ENCODE peak calls at places on chromosomes 5 and 9, in ten cellular contexts. L is CD8-positive, alpha-beta T cell; U is right lobe of liver; B is IMR-90; Q is heart left ventricle; Z is HCT116; O is kidney; C is cardiac muscle cell; Y is heart right ventricle; M is lower lobe of right lung. T is an unnamed sample.

GRCh38 chr5:171810217-171810616 is 24.6 kb downstream of the SMIM23 start:
- DNase-seq in L (no peak), Y (no peak), Q (no peak), O (no peak), Z (no peak), B (no peak), M (no peak), U (no peak), C (peak), T (peak)

GRCh38 chr5:128770907-128771306 is 194.4 kb upstream of the SLC27A6 start:
- DNase-seq in B (no peak), C (no peak), Y (no peak), Z (no peak), U (no peak), O (no peak), L (no peak), Q (no peak), M (no peak), T (no peak)

GRCh38 chr9:87498046-87498815 is 564 bp downstream of the DAPK1 start:
- DNase-seq in M (peak), Q (peak), B (no peak), Y (no peak), U (peak), O (peak), Z (no peak), C (peak), L (no peak), T (no peak)

GRCh38 chr5:160315968-160316367 is 3.6 kb upstream of the CCNJL start:
- DNase-seq in Q (no peak), B (peak), C (peak), U (no peak), M (no peak), L (no peak), Y (no peak), Z (peak), O (no peak), T (no peak)

GRCh38 chr5:96721351-96721970 is 59.3 kb downstream of the CAST start:
- DNase-seq in L (no peak), O (no peak), Q (no peak), Z (no peak), M (peak), C (peak), U (no peak), B (peak), Y (no peak), T (no peak)

GRCh38 chr5:157611571-157612067 is 36.0 kb upstream of the ADAM19 start:
- DNase-seq in Q (no peak), U (no peak), C (no peak), Y (no peak), B (no peak), M (no peak), O (no peak), L (no peak), Z (no peak), T (no peak)

GRCh38 chr5:108529381-108529780 is 147.5 kb upstream of the FBXL17 start:
- DNase-seq in L (no peak), O (no peak), U (no peak), Z (no peak), M (no peak), Y (no peak), B (peak), Q (no peak), C (peak), T (no peak)

GRCh38 chr5:3729631-3730030 is 134.0 kb downstream of the IRX1 start:
- DNase-seq in C (no peak), B (no peak), M (no peak), Y (no peak), Z (no peak), O (no peak), U (no peak), L (no peak), Q (no peak), T (no peak)

GRCh38 chr5:126674145-126674544 is 73.4 kb downstream of the PHAX start:
- DNase-seq in Z (no peak), Y (no peak), M (no peak), L (no peak), B (no peak), Q (no peak), O (no peak), U (no peak), C (no peak), T (no peak)

GRCh38 chr9:71850996-71851395 is 60.0 kb downstream of the ABHD17B start:
- DNase-seq in O (no peak), Q (no peak), B (no peak), M (no peak), U (no peak), L (no peak), Z (no peak), C (no peak), Y (no peak), T (no peak)

GRCh38 chr5:124195416-124195815 is 551.0 kb downstream of the ZNF608 start:
- DNase-seq in M (no peak), O (no peak), U (no peak), Q (no peak), Y (no peak), C (no peak), L (no peak), Z (no peak), B (no peak), T (no peak)

GRCh38 chr9:105413486-105414068 is 34.3 kb upstream of the FSD1L start:
- DNase-seq in Q (no peak), M (no peak), C (peak), O (no peak), L (no peak), Z (peak), U (no peak), B (peak), Y (no peak), T (no peak)

GRCh38 chr5:132013711-132014110 is 2.3 kb upstream of the ACSL6 start:
- DNase-seq in Y (no peak), L (no peak), U (no peak), O (peak), C (no peak), B (no peak), M (peak), Q (peak), Z (no peak), T (peak)

GRCh38 chr9:89844535-89844934 is 239.7 kb downstream of the GADD45G start:
- DNase-seq in O (no peak), Y (no peak), U (no peak), M (peak), C (no peak), L (no peak), Z (no peak), Q (no peak), B (no peak), T (no peak)

GRCh38 chr5:175654807-175655206 is 3.1 kb upstream of the HRH2 start:
- DNase-seq in U (no peak), Q (no peak), M (no peak), O (no peak), L (no peak), C (no peak), Y (no peak), B (no peak), Z (no peak), T (no peak)

GRCh38 chr9:108434036-108434435 is 421.8 kb downstream of the ACTL7B start:
- DNase-seq in Y (no peak), Q (no peak), B (no peak), L (no peak), O (no peak), C (no peak), U (no peak), M (no peak), Z (no peak), T (no peak)

GRCh38 chr5:39519566-39520231 is 94.9 kb upstream of the DAB2 start:
- DNase-seq in B (peak), C (peak), Y (no peak), Z (no peak), O (no peak), Q (no peak), M (no peak), L (no peak), U (no peak), T (no peak)

GRCh38 chr5:137071941-137072340 is 427.2 kb downstream of the SPOCK1 start:
- DNase-seq in M (no peak), C (peak), L (no peak), O (no peak), Y (no peak), Z (no peak), U (no peak), B (no peak), Q (no peak), T (peak)

GRCh38 chr5:108093186-108093585 is 288.7 kb downstream of the FBXL17 start:
- DNase-seq in L (no peak), M (no peak), O (no peak), U (no peak), Y (no peak), Q (no peak), C (peak), B (peak), Z (peak), T (no peak)

GRCh38 chr5:157511656-157512644 is 51.9 kb downstream of the NIPAL4 start:
- DNase-seq in M (peak), O (peak), B (peak), U (peak), L (no peak), C (peak), Z (peak), Y (peak), Q (peak), T (peak)

GRCh38 chr5:50767588-50767987 is 101.2 kb downstream of the PARP8 start:
- DNase-seq in U (no peak), Z (no peak), Q (no peak), O (no peak), Y (no peak), C (peak), L (no peak), B (peak), M (no peak), T (no peak)

GRCh38 chr9:82961504-82962125 is 101.3 kb downstream of the RASEF start:
- DNase-seq in C (peak), Q (no peak), B (peak), U (peak), Z (peak), L (peak), M (peak), Y (peak), O (peak), T (no peak)

GRCh38 chr5:67038817-67039603 is 157.6 kb downstream of the CD180 start:
- DNase-seq in Q (no peak), Y (no peak), U (no peak), B (peak), C (peak), O (no peak), L (no peak), Z (no peak), M (no peak), T (no peak)

GRCh38 chr5:170557314-170557713 is 53.5 kb downstream of the KCNIP1 start:
- DNase-seq in M (no peak), U (no peak), Q (no peak), O (no peak), Y (no peak), C (no peak), B (no peak), L (no peak), Z (no peak), T (peak)

GRCh38 chr5:170553218-170553617 is 49.4 kb downstream of the KCNIP1 start:
- DNase-seq in Y (no peak), B (no peak), L (no peak), U (no peak), C (no peak), Q (no peak), O (no peak), M (no peak), Z (no peak), T (no peak)

GRCh38 chr5:170551622-170552021 is 47.8 kb downstream of the KCNIP1 start:
- DNase-seq in M (no peak), L (no peak), O (no peak), C (peak), Q (no peak), U (no peak), B (no peak), Z (no peak), Y (no peak), T (no peak)

GRCh38 chr5:170552486-170553122 is 48.8 kb downstream of the KCNIP1 start:
- DNase-seq in U (peak), Z (no peak), Q (peak), L (no peak), Y (peak), C (peak), O (peak), M (no peak), B (peak), T (peak)

DNA sequence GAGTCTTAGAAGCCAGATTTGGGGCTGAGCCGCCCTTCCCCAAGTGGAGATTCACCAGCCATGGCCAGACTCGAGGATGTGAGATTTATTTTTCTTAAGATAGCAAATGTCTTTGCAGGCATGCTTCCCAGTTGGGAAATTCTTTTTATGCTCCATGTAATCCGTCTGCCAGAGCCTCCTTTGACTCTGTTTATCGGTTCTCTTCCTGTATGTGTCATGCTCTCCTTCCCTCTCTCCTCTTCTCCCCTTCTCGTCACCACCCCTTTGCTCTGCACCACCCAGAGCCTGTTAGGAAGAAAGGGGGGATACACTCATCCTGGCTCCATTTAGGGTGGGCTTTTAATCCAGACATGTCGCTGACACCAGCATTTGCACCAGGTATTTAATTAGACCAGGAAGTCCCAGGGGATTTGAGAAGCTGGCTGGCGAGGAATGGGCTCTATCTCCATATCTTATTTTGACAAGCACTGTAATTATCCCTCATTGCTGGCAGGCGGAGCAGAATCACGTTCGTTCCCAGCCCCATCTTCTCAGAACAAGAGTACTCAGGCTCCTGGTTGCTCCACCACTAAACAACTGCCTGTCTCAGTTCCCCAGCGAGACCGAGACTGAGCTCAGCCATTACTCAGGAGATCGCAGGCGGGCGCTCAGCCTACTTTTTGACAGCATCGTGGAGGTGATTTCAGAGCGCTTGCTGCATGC is 50.9 kb downstream of the KCNIP1 start:
- DNase-seq in L (no peak), O (peak), B (peak), U (no peak), M (no peak), C (peak), Z (no peak), Y (no peak), Q (no peak), T (peak)
- H3K27ac ChIP-seq in L (no peak), O (no peak), B (no peak), U (no peak), M (no peak), C (no peak), Z (no peak), Y (no peak), Q (peak), T (peak)

DNA sequence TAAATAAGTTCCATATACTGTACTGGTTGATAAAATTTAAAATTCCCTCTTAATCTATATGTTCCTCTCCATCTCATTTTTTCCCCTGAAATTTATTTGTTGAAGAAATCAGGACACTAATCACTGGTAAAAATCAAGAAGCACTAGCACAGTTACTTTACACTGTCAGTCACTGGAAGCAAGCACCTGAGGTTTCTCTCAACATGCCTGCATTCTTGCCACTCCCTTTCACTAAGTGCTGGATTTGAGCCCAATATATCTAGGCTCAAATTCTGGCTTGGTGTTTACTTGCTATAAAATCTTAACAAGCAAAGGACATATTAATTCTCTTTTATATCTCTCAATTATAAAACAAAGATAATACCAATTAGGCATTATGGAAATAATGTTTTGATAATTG is 58.7 kb downstream of the DIAPH1 start:
- DNase-seq in U (no peak), Q (no peak), Y (no peak), B (no peak), L (no peak), M (no peak), C (peak), O (no peak), Z (no peak), T (no peak)
- H3K4me3 ChIP-seq in U (no peak), Q (no peak), Y (no peak), B (no peak), L (no peak), M (no peak), C (peak), O (peak), Z (no peak), T (peak)

DNA sequence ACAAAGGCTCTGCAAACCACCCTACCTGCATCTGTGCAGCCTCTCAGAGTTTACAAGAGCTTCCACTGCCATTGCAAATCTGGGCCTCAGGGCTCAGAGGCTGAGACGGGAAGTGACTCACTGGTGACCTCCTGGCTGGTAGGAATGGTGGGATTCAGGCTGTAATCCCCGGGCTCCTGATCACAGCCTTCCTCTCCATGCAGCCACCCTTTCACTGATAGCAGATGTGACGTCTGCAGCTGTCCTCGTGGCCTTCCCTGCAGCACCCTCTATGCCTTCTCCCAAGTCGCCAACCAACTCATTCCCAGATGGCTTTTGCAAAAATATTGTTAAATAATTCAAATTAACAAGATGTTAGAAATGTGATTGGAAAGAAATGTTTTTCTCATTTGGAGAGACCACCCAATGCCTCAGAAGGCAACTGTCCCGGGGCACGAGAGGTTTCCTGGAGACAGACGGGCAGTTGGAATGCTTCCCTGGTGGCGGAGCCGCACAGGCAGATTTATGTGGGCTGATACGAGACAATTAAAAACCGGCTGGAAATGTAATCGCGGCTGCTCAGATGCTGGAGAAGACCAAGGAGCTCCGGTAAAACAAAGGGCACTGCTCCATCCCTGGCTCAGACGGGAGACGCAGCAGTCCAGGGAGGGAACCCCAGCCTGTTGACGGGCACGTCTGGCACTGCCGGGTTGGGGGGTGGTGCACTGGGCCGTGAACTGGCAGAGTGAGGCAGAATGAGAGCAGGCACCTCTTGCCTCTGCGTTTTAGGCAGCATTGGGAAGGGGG is 34.4 kb upstream of the SLC25A51 start:
- DNase-seq in U (no peak), M (peak), Q (peak), Z (no peak), Y (no peak), L (no peak), B (peak), O (no peak), C (peak), T (no peak)
- H3K27ac ChIP-seq in U (no peak), M (no peak), Q (peak), Z (peak), Y (peak), L (no peak), B (peak), O (peak), C (peak), T (no peak)

GRCh38 chr5:172984244-172984953 is 828 bp downstream of the ATP6V0E1 start:
- DNase-seq in Y (peak), B (peak), O (peak), Q (no peak), L (peak), C (peak), M (peak), U (peak), Z (peak), T (peak)

GRCh38 chr5:172983542-172984243 is at the start of gene ATP6V0E1:
- DNase-seq in L (peak), B (peak), Y (peak), Z (peak), Q (peak), O (peak), M (peak), U (peak), C (peak), T (peak)

GRCh38 chr5:172981931-172982330 is 1.6 kb upstream of the ATP6V0E1 start:
- DNase-seq in M (no peak), Y (no peak), Z (no peak), O (no peak), L (no peak), B (no peak), Q (no peak), C (no peak), U (no peak), T (no peak)

GRCh38 chr5:172990776-172991175 is 7.2 kb downstream of the ATP6V0E1 start:
- DNase-seq in Q (no peak), O (no peak), U (no peak), L (no peak), M (no peak), C (no peak), Z (no peak), Y (no peak), B (no peak), T (no peak)

GRCh38 chr5:172985596-172985995 is 2.0 kb downstream of the ATP6V0E1 start:
- DNase-seq in Q (no peak), L (no peak), M (no peak), O (no peak), C (no peak), U (no peak), Z (no peak), Y (no peak), B (no peak), T (no peak)
- H3K4me3 ChIP-seq in Q (peak), L (no peak), M (peak), O (peak), C (no peak), U (no peak), Z (no peak), Y (no peak), B (peak), T (peak)

GRCh38 chr9:129498451-129499376 is 122.2 kb downstream of the C9orf50 start:
- DNase-seq in M (no peak), U (no peak), L (no peak), O (no peak), Y (no peak), Z (no peak), B (no peak), C (no peak), Q (peak), T (peak)

GRCh38 chr9:129497837-129498450 is 123.0 kb downstream of the C9orf50 start:
- DNase-seq in O (no peak), U (no peak), L (no peak), Q (peak), B (no peak), M (no peak), C (no peak), Z (no peak), Y (no peak), T (no peak)

GRCh38 chr9:129495422-129496186 is 125.3 kb downstream of the C9orf50 start:
- DNase-seq in C (peak), Z (peak), O (peak), M (peak), L (peak), Q (peak), B (peak), U (peak), Y (peak), T (peak)

GRCh38 chr9:129496187-129497063 is 124.5 kb downstream of the C9orf50 start:
- DNase-seq in M (peak), Z (peak), Q (peak), B (peak), C (peak), O (peak), L (peak), U (peak), Y (peak), T (peak)

DNA sequence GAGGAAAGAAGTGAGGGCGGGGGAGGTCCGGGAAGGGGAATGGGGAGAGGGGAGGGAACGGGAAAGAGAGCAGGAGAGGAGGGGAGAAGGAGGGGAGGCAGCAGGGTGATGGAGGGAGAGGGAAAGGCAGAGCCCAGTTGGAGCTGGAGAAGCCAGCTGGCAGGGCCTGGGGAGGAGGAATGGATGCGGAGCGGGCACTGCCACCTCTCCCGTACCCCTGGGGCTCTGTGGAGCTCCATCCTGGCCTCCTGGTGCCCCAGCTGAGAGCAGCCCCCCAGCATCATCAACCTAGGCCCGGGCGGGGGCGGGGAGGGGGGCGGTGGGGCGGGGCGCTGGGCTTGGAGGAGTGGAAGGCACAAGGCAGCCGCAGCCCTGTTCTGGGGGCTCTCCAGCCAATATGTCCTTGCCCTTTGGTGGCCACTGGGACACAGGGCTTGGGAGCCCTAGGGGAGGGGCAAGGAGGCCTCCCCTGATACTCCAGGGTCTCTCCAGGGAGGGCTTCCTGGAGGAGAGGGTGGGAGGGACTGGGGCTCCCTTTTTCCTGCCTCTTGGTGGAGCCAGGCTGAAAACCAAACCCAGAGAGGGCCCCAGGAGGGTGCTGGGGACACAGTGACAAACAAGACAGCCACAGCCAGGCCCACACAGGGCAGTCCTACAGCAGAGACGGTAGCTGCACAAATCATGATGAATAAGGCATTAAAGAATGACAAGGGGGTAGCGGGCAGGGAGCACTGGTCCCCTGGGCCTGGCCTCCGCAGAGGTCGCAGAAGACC is 123.7 kb downstream of the C9orf50 start:
- DNase-seq in U (no peak), Y (peak), C (no peak), Z (no peak), L (no peak), B (no peak), M (no peak), O (peak), Q (peak), T (peak)
- H3K27ac ChIP-seq in U (peak), Y (peak), C (peak), Z (peak), L (no peak), B (peak), M (peak), O (peak), Q (peak), T (peak)

T was measured in coronary artery.